ENCODE peak calls at places on chromosome 17, in six cellular contexts. D is IMR-90, F is mesendoderm, Y is H9, C is H1, V is neuronal stem cell. P is an unnamed sample.

GRCh38 chr17:75566456-75567233 is 21.0 kb upstream of the MYO15B start:
- DNase-seq in D (no peak), F (no peak), Y (no peak), C (no peak), V (no peak), P (no peak)

GRCh38 chr17:64534187-64534586 is 27.4 kb downstream of the CEP95 start:
- DNase-seq in D (no peak), F (no peak), Y (no peak), C (no peak), V (no peak), P (no peak)

GRCh38 chr17:49110504-49110903 is 22.1 kb upstream of the B4GALNT2 start:
- DNase-seq in D (peak; percentile 29), F (no peak), Y (no peak), C (no peak), V (no peak), P (no peak)

GRCh38 chr17:11300738-11301137 is 59.7 kb downstream of the SHISA6 start:
- DNase-seq in D (no peak), F (no peak), Y (no peak), C (no peak), V (no peak), P (no peak)

GRCh38 chr17:70130274-70130673 is 39.1 kb upstream of the KCNJ2 start:
- DNase-seq in D (no peak), F (no peak), Y (no peak), C (no peak), V (no peak), P (no peak)

GRCh38 chr17:55676274-55676673 is 46.4 kb downstream of the TMEM100 start:
- DNase-seq in D (no peak), F (no peak), Y (no peak), C (no peak), V (no peak), P (no peak)

GRCh38 chr17:43979011-43979410 is 25.3 kb upstream of the PYY start:
- DNase-seq in D (no peak), F (no peak), Y (no peak), C (no peak), V (no peak), P (no peak)

GRCh38 chr17:1058423-1059130 is 61.6 kb downstream of the TIMM22 start:
- DNase-seq in D (peak; percentile 35), F (peak; percentile 62), Y (peak; percentile 85), C (peak; percentile 94), V (no peak), P (peak; percentile 39)

GRCh38 chr17:40069751-40070643 is 7.2 kb downstream of the THRA start:
- DNase-seq in D (peak; percentile 46), F (no peak), Y (peak; percentile 39), C (no peak), V (no peak), P (peak; percentile 33)

GRCh38 chr17:53516643-53517042 is 306.1 kb upstream of the KIF2B start:
- DNase-seq in D (no peak), F (peak; percentile 51), Y (no peak), C (no peak), V (no peak), P (peak; percentile 5)

GRCh38 chr17:79648181-79648831 is 37.5 kb upstream of the RBFOX3 start:
- DNase-seq in D (no peak), F (no peak), Y (peak; percentile 29), C (peak; percentile 39), V (no peak), P (no peak)

GRCh38 chr17:83122834-83123233 is 43.4 kb downstream of the METRNL start:
- DNase-seq in D (no peak), F (no peak), Y (peak; percentile 36), C (no peak), V (no peak), P (no peak)
- H2BK15ac ChIP-seq in D (no peak overlapping the region), F (no peak overlapping the region), Y (no peak overlapping the region), C (no peak overlapping the region), V (no peak overlapping the region), P (no peak overlapping the region)

GRCh38 chr17:42655528-42655927 is 3.6 kb upstream of the TUBG2 start:
- DNase-seq in D (peak; percentile 93), F (no peak), Y (no peak), C (no peak), V (no peak), P (peak; percentile 96)
- H3K9ac ChIP-seq in D (no peak overlapping the region), F (no peak overlapping the region), Y (no peak overlapping the region), C (no peak overlapping the region), V (no peak overlapping the region), P (no peak overlapping the region)

DNA sequence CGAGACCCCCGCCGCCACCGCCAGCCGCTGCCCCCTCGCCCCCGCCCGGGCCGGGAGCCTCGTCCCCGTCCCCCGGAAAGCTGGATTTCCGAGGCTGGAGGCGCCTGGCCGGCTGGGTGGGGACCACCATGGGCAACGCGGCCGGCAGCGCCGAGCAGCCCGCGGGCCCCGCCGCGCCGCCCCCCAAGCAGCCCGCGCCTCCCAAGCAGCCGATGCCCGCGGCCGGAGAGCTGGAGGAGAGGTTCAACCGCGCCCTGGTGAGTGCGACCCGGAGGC is 250 bp downstream of the FMNL1 start:
- DNase-seq in D (no peak), F (no peak), Y (no peak), C (no peak), V (no peak), P (no peak)
- H2BK15ac ChIP-seq in D (no peak overlapping the region), F (no peak overlapping the region), Y (no peak overlapping the region), C (no peak overlapping the region), V (no peak overlapping the region), P (no peak overlapping the region)

GRCh38 chr17:2874211-2874686 is 78.0 kb downstream of the RAP1GAP2 start:
- DNase-seq in D (no peak), F (peak; percentile 99), Y (peak; percentile 91), C (no peak), V (no peak), P (no peak)
- H3K9ac ChIP-seq in D (no peak overlapping the region), F (peak overlapping the region; percentile 27), Y (no peak overlapping the region), C (peak overlapping the region; percentile 26), V (no peak overlapping the region), P (no peak overlapping the region)

GRCh38 chr17:77951123-77951522 is 7.4 kb upstream of the TNRC6C start:
- DNase-seq in D (no peak), F (no peak), Y (no peak), C (no peak), V (no peak), P (no peak)

GRCh38 chr17:77946900-77947643 is 11.4 kb upstream of the TNRC6C start:
- DNase-seq in D (no peak), F (no peak), Y (no peak), C (no peak), V (no peak), P (no peak)

GRCh38 chr17:77948690-77949114 is 9.8 kb upstream of the TNRC6C start:
- DNase-seq in D (peak; percentile 59), F (peak; percentile 77), Y (peak; percentile 70), C (no peak), V (no peak), P (peak; percentile 73)

GRCh38 chr17:77957215-77957868 is 1.2 kb upstream of the TNRC6C start:
- DNase-seq in D (peak; percentile 29), F (peak; percentile 29), Y (no peak), C (no peak), V (no peak), P (peak; percentile 53)

GRCh38 chr17:77952368-77952767 is 6.1 kb upstream of the TNRC6C start:
- DNase-seq in D (no peak), F (no peak), Y (no peak), C (no peak), V (no peak), P (no peak)
- H2BK15ac ChIP-seq in D (no peak overlapping the region), F (no peak overlapping the region), Y (no peak overlapping the region), C (no peak overlapping the region), V (no peak overlapping the region), P (no peak overlapping the region)

GRCh38 chr17:50264263-50265113 is 9.8 kb upstream of the TMEM92 start:
- DNase-seq in D (peak; percentile 51), F (no peak), Y (peak; percentile 75), C (peak; percentile 63), V (no peak), P (peak; percentile 43)
- H3K9ac ChIP-seq in D (peak overlapping the region; percentile 31), F (peak overlapping the region; percentile 43), Y (no peak overlapping the region), C (no peak overlapping the region), V (peak overlapping the region; percentile 24), P (peak overlapping the region; percentile 78)

P was measured in mesenchymal stem cell.